ENCODE peak calls at places on chromosomes 1 and 21, in six cellular contexts. E is K562, D is IMR-90, G is HEK293T, K is A549, N is GM12878. Y is an unnamed sample.

GRCh38 chr1:200896571-200897187 is 2.0 kb downstream of the INAVA start:
- DNase-seq in D (no peak), E (no peak), N (no peak), G (no peak), K (peak; percentile 98), Y (peak; percentile 93)

GRCh38 chr1:48858200-48858599 is 81.5 kb upstream of the BEND5 start:
- DNase-seq in E (no peak), N (no peak), G (no peak), D (no peak), K (no peak), Y (no peak)

GRCh38 chr1:48405400-48405799 is 66.6 kb downstream of the SPATA6 start:
- DNase-seq in K (no peak), E (no peak), G (no peak), D (peak; percentile 1), N (no peak), Y (no peak)

GRCh38 chr1:245142171-245142798 is 12.5 kb upstream of the KIF26B start:
- DNase-seq in K (no peak), N (no peak), E (no peak), G (no peak), D (no peak), Y (no peak)

GRCh38 chr21:36980280-36981048 is 14.0 kb upstream of the HLCS start:
- DNase-seq in E (no peak), G (no peak), K (no peak), D (no peak), N (no peak), Y (no peak)

GRCh38 chr1:8587784-8588183 is 229.7 kb downstream of the RERE start:
- DNase-seq in K (no peak), D (no peak), E (no peak), G (no peak), N (no peak), Y (no peak)

GRCh38 chr1:211656728-211657127 is 18.7 kb downstream of the NEK2 start:
- DNase-seq in N (no peak), D (no peak), G (no peak), E (no peak), K (no peak), Y (no peak)

GRCh38 chr1:193537266-193538003 is 351.0 kb upstream of the B3GALT2 start:
- DNase-seq in E (no peak), D (no peak), K (no peak), G (no peak), N (peak; percentile 79), Y (no peak)

GRCh38 chr21:45467221-45467779 is 62.3 kb downstream of the COL18A1 start:
- DNase-seq in N (no peak), K (no peak), G (no peak), D (no peak), E (no peak), Y (no peak)

GRCh38 chr1:185325413-185325812 is 8.4 kb upstream of the IVNS1ABP start:
- DNase-seq in K (no peak), E (no peak), D (no peak), N (no peak), G (no peak), Y (peak; percentile 17)

GRCh38 chr1:1291611-1292441 is 11.6 kb downstream of the SCNN1D start:
- DNase-seq in K (peak; percentile 69), N (no peak), E (peak; percentile 65), G (peak; percentile 75), D (peak; percentile 53), Y (peak; percentile 64)

GRCh38 chr1:218322762-218323161 is 22.4 kb upstream of the TGFB2 start:
- DNase-seq in K (no peak), G (no peak), N (no peak), E (no peak), D (no peak), Y (no peak)

GRCh38 chr1:94713472-94714141 is 106.5 kb upstream of the SLC44A3 start:
- DNase-seq in N (no peak), G (no peak), E (no peak), D (peak; percentile 99), K (peak; percentile 87), Y (peak; percentile 92)

GRCh38 chr1:210241121-210241520 is 8.5 kb downstream of the SERTAD4 start:
- DNase-seq in D (no peak), G (no peak), N (no peak), K (no peak), E (no peak), Y (no peak)

GRCh38 chr1:208569181-208569580 is 325.0 kb upstream of the PLXNA2 start:
- DNase-seq in G (no peak), K (no peak), E (no peak), D (no peak), N (no peak), Y (no peak)
- TF ChIP-seq BHLHE40 in G (no peak), K (no peak), E (no peak), D (no peak), N (no peak), Y (no peak)

GRCh38 chr1:11527541-11528452 is 48.8 kb downstream of the DISP3 start:
- DNase-seq in K (no peak), G (no peak), N (no peak), E (no peak), D (no peak), Y (no peak)

GRCh38 chr1:11530731-11531311 is 51.9 kb downstream of the DISP3 start:
- DNase-seq in G (no peak), K (no peak), E (no peak), N (no peak), D (no peak), Y (no peak)

GRCh38 chr1:11529330-11529729 is 50.4 kb downstream of the DISP3 start:
- DNase-seq in G (no peak), E (no peak), N (no peak), K (no peak), D (no peak), Y (no peak)

GRCh38 chr1:11529763-11530730 is 51.1 kb downstream of the DISP3 start:
- DNase-seq in G (no peak), N (no peak), K (no peak), E (no peak), D (no peak), Y (no peak)

GRCh38 chr1:11528636-11529121 is 49.7 kb downstream of the DISP3 start:
- DNase-seq in K (no peak), E (no peak), D (no peak), G (no peak), N (no peak), Y (no peak)
- TF ChIP-seq BHLHE40 in K (no peak), E (no peak), D (no peak), G (no peak), N (no peak), Y (no peak)

GRCh38 chr1:76450229-76450628 is 375.7 kb downstream of the ST6GALNAC3 start:
- DNase-seq in D (no peak), N (no peak), K (no peak), E (no peak), G (no peak), Y (no peak)
- TF ChIP-seq BHLHE40 in D (no peak), N (no peak), K (no peak), E (no peak), G (no peak), Y (no peak)

DNA sequence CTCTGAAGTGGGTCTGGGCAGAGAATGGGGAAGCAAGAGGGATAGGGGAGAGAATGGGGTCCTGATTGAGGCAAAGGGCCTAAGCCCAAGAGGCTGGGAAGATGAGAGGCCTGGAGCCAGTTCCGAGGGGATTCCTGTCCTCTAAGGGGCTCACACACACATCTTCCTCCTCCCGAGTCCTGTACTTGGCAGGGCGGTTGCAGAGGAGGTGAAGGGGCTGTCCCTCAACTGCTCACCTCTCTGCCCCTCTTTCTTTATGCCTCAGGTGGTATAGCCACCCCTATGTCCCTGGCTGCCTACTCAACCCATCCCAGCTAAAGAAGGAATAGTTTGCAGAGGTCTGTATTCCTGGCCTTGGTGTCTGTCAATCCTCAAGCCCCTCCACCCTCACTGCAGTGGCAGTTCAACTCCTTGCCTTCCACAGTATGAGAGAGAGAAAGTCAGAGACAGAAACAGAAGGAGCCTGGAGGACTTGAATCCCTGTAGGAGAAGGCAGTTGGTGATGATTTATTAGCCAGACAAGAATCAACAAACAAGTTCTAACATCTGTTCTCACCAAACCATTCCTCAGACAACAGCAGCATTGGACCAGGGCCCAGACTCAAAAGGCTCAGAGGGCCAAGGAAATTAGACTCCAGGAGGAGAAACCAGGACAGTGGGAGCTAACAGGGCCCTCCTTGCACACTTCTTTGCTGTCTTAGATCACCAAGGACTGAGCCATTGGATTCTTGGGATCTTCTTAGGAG is 10.7 kb downstream of the SH2D2A start:
- DNase-seq in G (no peak), N (no peak), E (no peak), K (no peak), D (peak; percentile 92), Y (no peak)
- TF ChIP-seq BHLHE40 in G (no peak), N (no peak), E (no peak), K (no peak), D (no peak), Y (no peak)

GRCh38 chr1:206779565-206780091 is 7.3 kb upstream of the IL10 start:
- DNase-seq in N (no peak), E (no peak), K (no peak), G (no peak), D (no peak), Y (no peak)
- TF ChIP-seq BHLHE40 in N (no peak), E (no peak), K (no peak), G (no peak), D (no peak), Y (no peak)